ENCODE peak calls at places on chromosomes 5 and 9, in seven cellular contexts. V is NCI-H1092, I is lower leg skin, R is cardiac muscle cell, Z is midbrain, X is A549, M is HTR-8/SVneo. K is an unnamed sample.

GRCh38 chr5:135135530-135136201 is 101.6 kb upstream of the PITX1 start:
- DNase-seq in M (no peak), I (peak), R (peak), V (peak), Z (no peak), X (peak), K (no peak)

GRCh38 chr5:40291338-40291737 is 388.4 kb upstream of the PTGER4 start:
- DNase-seq in V (no peak), I (no peak), X (no peak), R (peak), Z (no peak), M (peak), K (no peak)

GRCh38 chr5:17218353-17219005 is 1.0 kb downstream of the BASP1 start:
- DNase-seq in R (peak), X (no peak), I (peak), M (no peak), V (no peak), Z (peak), K (peak)

GRCh38 chr9:33791117-33791516 is 4.2 kb upstream of the PRSS3 start:
- DNase-seq in R (peak), Z (no peak), I (no peak), M (no peak), X (peak), V (no peak), K (no peak)

GRCh38 chr5:53373420-53374188 is 106.8 kb upstream of the FST start:
- DNase-seq in V (no peak), M (no peak), Z (no peak), X (no peak), R (peak), I (no peak), K (no peak)

GRCh38 chr5:85049020-85049419 is 664.3 kb upstream of the EDIL3 start:
- DNase-seq in Z (peak), M (no peak), X (peak), V (no peak), R (peak), I (no peak), K (no peak)

GRCh38 chr5:112475747-112476435 is 56.8 kb upstream of the EPB41L4A start:
- DNase-seq in V (no peak), X (no peak), R (peak), I (no peak), M (no peak), Z (peak), K (no peak)

GRCh38 chr9:117488659-117489058 is 73.8 kb upstream of the ASTN2 start:
- DNase-seq in R (no peak), X (no peak), M (no peak), V (no peak), Z (no peak), I (no peak), K (no peak)

GRCh38 chr9:124040186-124040920 is 28.8 kb downstream of the LHX2 start:
- DNase-seq in X (no peak), M (no peak), I (no peak), R (peak), V (no peak), Z (no peak), K (no peak)

K was measured in progenitor cell of endocrine pancreas.